ENCODE peak calls at places on chromosomes 1 and 21, in nine cellular contexts. One of them, this sample, is unnamed. For H3K36me3, the result is how much of the 10 kb centered on the place peaks cover.

GRCh38 chr1:201020647-201021332 is 2.7 kb downstream of the KIF21B start:
- DNase-seq in adrenal gland: no peak
- DNase-seq in bronchial epithelial cell: peak
- DNase-seq in lung: no peak
- DNase-seq in heart left ventricle: no peak
- DNase-seq in lower lobe of right lung: no peak
- DNase-seq in heart right ventricle: no peak
- DNase-seq in MM.1S: peak
- DNase-seq in neural progenitor cell: peak
- DNase-seq in this sample: no peak

GRCh38 chr1:221832617-221833016 is 90.7 kb upstream of the DUSP10 start:
- DNase-seq in adrenal gland: no peak
- DNase-seq in bronchial epithelial cell: peak
- DNase-seq in lung: no peak
- DNase-seq in heart left ventricle: peak
- DNase-seq in lower lobe of right lung: no peak
- DNase-seq in heart right ventricle: peak
- DNase-seq in MM.1S: no peak
- DNase-seq in neural progenitor cell: no peak
- DNase-seq in this sample: no peak

GRCh38 chr1:17630048-17630830 is 90.7 kb downstream of the ARHGEF10L start:
- DNase-seq in adrenal gland: peak
- DNase-seq in bronchial epithelial cell: no peak
- DNase-seq in lung: peak
- DNase-seq in heart left ventricle: peak
- DNase-seq in lower lobe of right lung: peak
- DNase-seq in heart right ventricle: peak
- DNase-seq in MM.1S: no peak
- DNase-seq in neural progenitor cell: no peak
- DNase-seq in this sample: no peak

GRCh38 chr1:174116042-174116441 is 43.3 kb upstream of the RABGAP1L start:
- DNase-seq in adrenal gland: no peak
- DNase-seq in bronchial epithelial cell: peak
- DNase-seq in lung: no peak
- DNase-seq in heart left ventricle: no peak
- DNase-seq in lower lobe of right lung: no peak
- DNase-seq in heart right ventricle: no peak
- DNase-seq in MM.1S: no peak
- DNase-seq in neural progenitor cell: no peak
- DNase-seq in this sample: no peak

GRCh38 chr1:37703061-37703460 is 10.7 kb downstream of the CDCA8 start:
- DNase-seq in adrenal gland: no peak
- DNase-seq in bronchial epithelial cell: no peak
- DNase-seq in lung: no peak
- DNase-seq in heart left ventricle: no peak
- DNase-seq in lower lobe of right lung: no peak
- DNase-seq in heart right ventricle: no peak
- DNase-seq in MM.1S: no peak
- DNase-seq in neural progenitor cell: no peak
- DNase-seq in this sample: no peak

GRCh38 chr21:14058566-14058965 is 152.2 kb downstream of the LIPI start:
- DNase-seq in adrenal gland: no peak
- DNase-seq in bronchial epithelial cell: no peak
- DNase-seq in lung: no peak
- DNase-seq in heart left ventricle: no peak
- DNase-seq in lower lobe of right lung: peak
- DNase-seq in heart right ventricle: no peak
- DNase-seq in MM.1S: no peak
- DNase-seq in neural progenitor cell: no peak
- DNase-seq in this sample: no peak

GRCh38 chr1:150484861-150485260 is 2.4 kb upstream of the TARS2 start:
- DNase-seq in adrenal gland: peak
- DNase-seq in bronchial epithelial cell: peak
- DNase-seq in lung: no peak
- DNase-seq in heart left ventricle: no peak
- DNase-seq in lower lobe of right lung: no peak
- DNase-seq in heart right ventricle: no peak
- DNase-seq in MM.1S: no peak
- DNase-seq in neural progenitor cell: no peak
- DNase-seq in this sample: no peak

GRCh38 chr1:206442101-206442500 is 28.2 kb upstream of the IKBKE start:
- DNase-seq in adrenal gland: no peak
- DNase-seq in bronchial epithelial cell: peak
- DNase-seq in lung: no peak
- DNase-seq in heart left ventricle: no peak
- DNase-seq in lower lobe of right lung: no peak
- DNase-seq in heart right ventricle: no peak
- DNase-seq in MM.1S: no peak
- DNase-seq in neural progenitor cell: no peak
- DNase-seq in this sample: peak

GRCh38 chr1:76948846-76949245 is 81.6 kb downstream of the ST6GALNAC5 start:
- DNase-seq in adrenal gland: no peak
- DNase-seq in bronchial epithelial cell: no peak
- DNase-seq in lung: no peak
- DNase-seq in heart left ventricle: no peak
- DNase-seq in lower lobe of right lung: no peak
- DNase-seq in heart right ventricle: no peak
- DNase-seq in MM.1S: no peak
- DNase-seq in neural progenitor cell: no peak
- DNase-seq in this sample: no peak

GRCh38 chr1:214540324-214540723 is 11.1 kb downstream of the PTPN14 start:
- DNase-seq in adrenal gland: no peak
- DNase-seq in bronchial epithelial cell: no peak
- DNase-seq in lung: no peak
- DNase-seq in heart left ventricle: no peak
- DNase-seq in lower lobe of right lung: no peak
- DNase-seq in heart right ventricle: peak
- DNase-seq in MM.1S: no peak
- DNase-seq in neural progenitor cell: no peak
- DNase-seq in this sample: no peak

GRCh38 chr1:219660666-219661463 is 48.0 kb upstream of the ZC3H11B start:
- DNase-seq in adrenal gland: peak
- DNase-seq in bronchial epithelial cell: peak
- DNase-seq in lung: peak
- DNase-seq in heart left ventricle: peak
- DNase-seq in lower lobe of right lung: peak
- DNase-seq in heart right ventricle: peak
- DNase-seq in MM.1S: peak
- DNase-seq in neural progenitor cell: peak
- DNase-seq in this sample: peak

GRCh38 chr1:230708631-230709580 is 5.0 kb downstream of the AGT start:
- DNase-seq in adrenal gland: peak
- DNase-seq in bronchial epithelial cell: peak
- DNase-seq in lung: no peak
- DNase-seq in heart left ventricle: no peak
- DNase-seq in lower lobe of right lung: no peak
- DNase-seq in heart right ventricle: peak
- DNase-seq in MM.1S: no peak
- DNase-seq in neural progenitor cell: no peak
- DNase-seq in this sample: no peak

DNA sequence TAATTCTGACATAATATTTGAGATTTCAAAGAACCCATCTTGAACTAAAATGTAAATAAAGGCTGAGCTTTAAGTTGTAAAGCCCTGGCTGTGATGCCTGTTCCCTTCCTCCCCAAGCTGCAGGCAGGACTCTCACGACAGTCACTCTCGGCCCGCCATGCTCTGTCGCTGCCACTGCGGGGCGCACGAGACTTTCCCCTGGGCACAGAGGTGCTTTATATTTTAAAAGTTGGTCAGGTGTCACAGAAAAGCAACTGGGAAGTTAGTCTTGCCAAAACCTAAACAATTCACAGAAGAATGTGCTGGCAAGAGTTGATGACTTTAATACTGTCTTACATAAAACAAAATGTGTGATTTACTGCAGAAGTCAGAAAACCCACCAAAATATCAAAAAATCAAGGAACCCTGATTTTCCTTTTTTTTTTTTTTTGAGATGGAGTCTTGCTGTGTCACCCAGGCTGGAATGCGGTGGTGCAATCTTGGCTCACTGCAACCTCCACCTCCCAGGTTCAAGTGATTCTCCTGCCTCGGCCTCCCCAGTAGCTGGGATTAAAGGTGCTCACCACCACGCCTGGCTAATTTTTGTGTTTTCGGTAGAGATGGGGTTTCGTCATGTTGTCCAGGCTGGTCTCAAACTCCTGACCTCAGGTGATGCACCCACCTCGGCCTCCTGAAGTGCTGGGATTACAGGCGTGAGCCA is 10.7 kb downstream of the LRRC47 start:
- DNase-seq in adrenal gland: peak
- DNase-seq in bronchial epithelial cell: peak
- DNase-seq in lung: no peak
- DNase-seq in heart left ventricle: no peak
- DNase-seq in lower lobe of right lung: peak
- DNase-seq in heart right ventricle: no peak
- DNase-seq in MM.1S: no peak
- DNase-seq in neural progenitor cell: peak
- DNase-seq in this sample: no peak
- TF ChIP-seq CTCF in adrenal gland: peak
- TF ChIP-seq CTCF in bronchial epithelial cell: peak
- TF ChIP-seq CTCF in lung: no peak
- TF ChIP-seq CTCF in heart left ventricle: no peak
- TF ChIP-seq CTCF in lower lobe of right lung: no peak
- TF ChIP-seq CTCF in heart right ventricle: no peak
- TF ChIP-seq CTCF in MM.1S: no peak
- TF ChIP-seq CTCF in neural progenitor cell: peak
- TF ChIP-seq CTCF in this sample: peak

GRCh38 chr21:25567472-25567871 is 39.8 kb downstream of the MRPL39 start:
- DNase-seq in adrenal gland: no peak
- DNase-seq in bronchial epithelial cell: no peak
- DNase-seq in lung: no peak
- DNase-seq in heart left ventricle: no peak
- DNase-seq in lower lobe of right lung: no peak
- DNase-seq in heart right ventricle: no peak
- DNase-seq in MM.1S: no peak
- DNase-seq in neural progenitor cell: no peak
- DNase-seq in this sample: no peak
- H3K4me3 ChIP-seq in adrenal gland: no peak
- H3K4me3 ChIP-seq in bronchial epithelial cell: no peak
- H3K4me3 ChIP-seq in lung: no peak
- H3K4me3 ChIP-seq in heart left ventricle: no peak
- H3K4me3 ChIP-seq in lower lobe of right lung: no peak
- H3K4me3 ChIP-seq in heart right ventricle: no peak
- H3K4me3 ChIP-seq in MM.1S: no peak
- H3K4me3 ChIP-seq in neural progenitor cell: no peak
- H3K4me3 ChIP-seq in this sample: no peak

GRCh38 chr1:1760345-1760650 is 18.0 kb downstream of the NADK start:
- DNase-seq in adrenal gland: no peak
- DNase-seq in bronchial epithelial cell: no peak
- DNase-seq in lung: no peak
- DNase-seq in heart left ventricle: no peak
- DNase-seq in lower lobe of right lung: no peak
- DNase-seq in heart right ventricle: no peak
- DNase-seq in MM.1S: no peak
- DNase-seq in neural progenitor cell: no peak
- DNase-seq in this sample: no peak

GRCh38 chr1:1761504-1762376 is 16.5 kb downstream of the NADK start:
- DNase-seq in adrenal gland: no peak
- DNase-seq in bronchial epithelial cell: no peak
- DNase-seq in lung: no peak
- DNase-seq in heart left ventricle: no peak
- DNase-seq in lower lobe of right lung: no peak
- DNase-seq in heart right ventricle: no peak
- DNase-seq in MM.1S: no peak
- DNase-seq in neural progenitor cell: no peak
- DNase-seq in this sample: no peak

GRCh38 chr1:1759456-1760344 is 18.6 kb downstream of the NADK start:
- DNase-seq in adrenal gland: no peak
- DNase-seq in bronchial epithelial cell: no peak
- DNase-seq in lung: no peak
- DNase-seq in heart left ventricle: no peak
- DNase-seq in lower lobe of right lung: no peak
- DNase-seq in heart right ventricle: no peak
- DNase-seq in MM.1S: no peak
- DNase-seq in neural progenitor cell: no peak
- DNase-seq in this sample: no peak

GRCh38 chr1:1758692-1759455 is 19.4 kb downstream of the NADK start:
- DNase-seq in adrenal gland: peak
- DNase-seq in bronchial epithelial cell: no peak
- DNase-seq in lung: peak
- DNase-seq in heart left ventricle: peak
- DNase-seq in lower lobe of right lung: peak
- DNase-seq in heart right ventricle: peak
- DNase-seq in MM.1S: no peak
- DNase-seq in neural progenitor cell: no peak
- DNase-seq in this sample: no peak

DNA sequence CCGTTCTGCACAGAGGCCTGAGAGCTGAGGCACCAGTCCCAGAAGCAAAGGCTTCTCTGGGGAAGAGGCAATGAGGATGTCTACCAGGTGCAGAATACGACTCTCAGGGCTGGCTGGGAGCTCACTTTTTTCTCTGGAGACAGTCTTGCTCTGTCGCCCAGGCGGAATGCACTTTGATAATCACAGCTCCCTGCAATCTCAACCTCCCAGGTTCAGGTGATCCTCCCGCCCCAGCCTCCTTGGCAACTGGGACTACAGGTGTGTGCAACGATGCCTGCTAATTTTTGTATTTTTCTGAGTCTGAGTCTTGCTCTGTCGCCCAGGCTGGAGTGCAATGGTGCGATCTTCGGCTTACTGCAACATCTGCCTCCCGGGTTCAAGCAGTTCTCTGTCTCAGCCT is 17.6 kb downstream of the NADK start:
- DNase-seq in adrenal gland: no peak
- DNase-seq in bronchial epithelial cell: no peak
- DNase-seq in lung: no peak
- DNase-seq in heart left ventricle: no peak
- DNase-seq in lower lobe of right lung: no peak
- DNase-seq in heart right ventricle: no peak
- DNase-seq in MM.1S: no peak
- DNase-seq in neural progenitor cell: no peak
- DNase-seq in this sample: no peak
- H3K36me3 ChIP-seq in adrenal gland: half or more
- H3K36me3 ChIP-seq in bronchial epithelial cell: under half
- H3K36me3 ChIP-seq in lung: under half
- H3K36me3 ChIP-seq in heart left ventricle: under half
- H3K36me3 ChIP-seq in lower lobe of right lung: half or more
- H3K36me3 ChIP-seq in heart right ventricle: half or more
- H3K36me3 ChIP-seq in MM.1S: under half
- H3K36me3 ChIP-seq in neural progenitor cell: under half
- H3K36me3 ChIP-seq in this sample: half or more

GRCh38 chr1:185720633-185721272 is 13.4 kb upstream of the HMCN1 start:
- DNase-seq in adrenal gland: no peak
- DNase-seq in bronchial epithelial cell: peak
- DNase-seq in lung: no peak
- DNase-seq in heart left ventricle: peak
- DNase-seq in lower lobe of right lung: no peak
- DNase-seq in heart right ventricle: peak
- DNase-seq in MM.1S: peak
- DNase-seq in neural progenitor cell: peak
- DNase-seq in this sample: peak
- TF ChIP-seq CTCF in adrenal gland: peak
- TF ChIP-seq CTCF in bronchial epithelial cell: peak
- TF ChIP-seq CTCF in lung: peak
- TF ChIP-seq CTCF in heart left ventricle: peak
- TF ChIP-seq CTCF in lower lobe of right lung: peak
- TF ChIP-seq CTCF in heart right ventricle: peak
- TF ChIP-seq CTCF in MM.1S: peak
- TF ChIP-seq CTCF in neural progenitor cell: peak
- TF ChIP-seq CTCF in this sample: peak

GRCh38 chr1:240093120-240093961 is 1.7 kb downstream of the FMN2 start:
- DNase-seq in adrenal gland: no peak
- DNase-seq in bronchial epithelial cell: no peak
- DNase-seq in lung: no peak
- DNase-seq in heart left ventricle: no peak
- DNase-seq in lower lobe of right lung: no peak
- DNase-seq in heart right ventricle: no peak
- DNase-seq in MM.1S: no peak
- DNase-seq in neural progenitor cell: peak
- DNase-seq in this sample: peak
- H3K4me3 ChIP-seq in adrenal gland: no peak
- H3K4me3 ChIP-seq in bronchial epithelial cell: no peak
- H3K4me3 ChIP-seq in lung: no peak
- H3K4me3 ChIP-seq in heart left ventricle: peak
- H3K4me3 ChIP-seq in lower lobe of right lung: peak
- H3K4me3 ChIP-seq in heart right ventricle: peak
- H3K4me3 ChIP-seq in MM.1S: no peak
- H3K4me3 ChIP-seq in neural progenitor cell: peak
- H3K4me3 ChIP-seq in this sample: peak